ENCODE peak calls at places on chromosome 18, in five cellular contexts. E is nucleus accumbens, M is HFFc6, P is cardiac muscle cell, T is fibroblast of gingiva. L is an unnamed sample.

GRCh38 chr18:40249390-40250080 is 1705.5 kb upstream of the PIK3C3 start:
- DNase-seq in T (no peak), P (no peak), M (no peak), E (no peak), L (no peak)

GRCh38 chr18:37419272-37419671 is 146.3 kb downstream of the CELF4 start:
- DNase-seq in E (no peak), M (peak), T (no peak), P (peak), L (no peak)

GRCh38 chr18:79405019-79405780 is 9.5 kb downstream of the NFATC1 start:
- DNase-seq in E (no peak), M (no peak), T (no peak), P (no peak), L (no peak)

GRCh38 chr18:21741511-21742322 is 1.1 kb downstream of the MIB1 start:
- DNase-seq in E (peak), M (no peak), T (no peak), P (no peak), L (peak)

GRCh38 chr18:61824733-61825363 is 68.0 kb downstream of the RNF152 start:
- DNase-seq in T (no peak), M (peak), E (no peak), P (peak), L (no peak)

GRCh38 chr18:72460210-72460680 is 83.9 kb downstream of the CBLN2 start:
- DNase-seq in P (peak), E (no peak), T (peak), M (no peak), L (peak)

GRCh38 chr18:12990128-12990485 is 1.1 kb upstream of the CEP192 start:
- DNase-seq in E (no peak), M (no peak), T (no peak), P (no peak), L (no peak)

GRCh38 chr18:6807504-6808257 is 78.2 kb downstream of the ARHGAP28 start:
- DNase-seq in E (no peak), P (no peak), T (no peak), M (no peak), L (no peak)

GRCh38 chr18:8260319-8260718 is 348.9 kb upstream of the RAB12 start:
- DNase-seq in E (no peak), T (peak), P (peak), M (no peak), L (peak)

GRCh38 chr18:12254137-12254819 is at the start of gene CIDEA:
- DNase-seq in M (no peak), P (peak), T (no peak), E (no peak), L (peak)

GRCh38 chr18:12408247-12408869 is 629 bp downstream of the PRELID3A start:
- DNase-seq in M (no peak), E (peak), P (peak), T (no peak), L (no peak)

GRCh38 chr18:58993260-58993659 is 128.6 kb downstream of the ZNF532 start:
- DNase-seq in M (peak), T (peak), P (peak), E (no peak), L (peak)

GRCh38 chr18:63963610-63964256 is 6.1 kb upstream of the SERPINB8 start:
- DNase-seq in P (peak), E (peak), M (peak), T (peak), L (peak)

GRCh38 chr18:49061906-49062831 is 111.4 kb upstream of the SMAD7 start:
- DNase-seq in M (no peak), P (no peak), T (no peak), E (no peak), L (no peak)

GRCh38 chr18:49931179-49931578 is 117.8 kb upstream of the ACAA2 start:
- DNase-seq in E (no peak), M (no peak), P (no peak), T (no peak), L (no peak)

GRCh38 chr18:1530650-1531049 is 626.0 kb downstream of the ADCYAP1 start:
- DNase-seq in P (no peak), E (no peak), M (no peak), T (no peak), L (no peak)

GRCh38 chr18:9366126-9366714 is 31.6 kb downstream of the TWSG1 start:
- DNase-seq in M (peak), T (peak), P (peak), E (peak), L (peak)

GRCh38 chr18:22493255-22493654 is 75.5 kb upstream of the CTAGE1 start:
- DNase-seq in E (no peak), M (no peak), T (no peak), P (no peak), L (no peak)

GRCh38 chr18:25464211-25464610 is 112.2 kb upstream of the ZNF521 start:
- DNase-seq in T (peak), E (no peak), M (peak), P (no peak), L (peak)

GRCh38 chr18:79924814-79925655 is 26.4 kb downstream of the SLC66A2 start:
- DNase-seq in E (peak), P (no peak), M (no peak), T (no peak), L (no peak)